ENCODE peak calls at places on chromosomes 1 and 21, in five cellular contexts. T is tibial artery, Y is mucosa of descending colon, F is transverse colon, R is cardiac muscle cell. U is an unnamed sample.

GRCh38 chr1:230972855-230973271 is 5.8 kb downstream of the TTC13 start:
- DNase-seq in T (no peak), R (no peak), F (peak; percentile 31), Y (no peak), U (no peak)

GRCh38 chr1:111227875-111228747 is 598 bp downstream of the CHI3L2 start:
- DNase-seq in F (no peak), R (peak; percentile 94), Y (no peak), T (peak; percentile 66), U (no peak)

GRCh38 chr1:27299385-27300252 is 22.3 kb upstream of the TMEM222 start:
- DNase-seq in Y (peak; percentile 71), T (peak; percentile 65), F (peak; percentile 70), R (peak; percentile 98), U (no peak)

GRCh38 chr1:184407816-184408510 is 21.1 kb downstream of the C1orf21 start:
- DNase-seq in F (no peak), T (no peak), Y (no peak), R (no peak), U (no peak)

GRCh38 chr1:213704941-213705340 is 282.8 kb upstream of the PROX1 start:
- DNase-seq in R (no peak), T (no peak), F (no peak), Y (no peak), U (no peak)

GRCh38 chr1:818611-819291 is 105.0 kb upstream of the SAMD11 start:
- DNase-seq in T (no peak), Y (no peak), R (no peak), F (no peak), U (no peak)

GRCh38 chr1:64967381-64967780 is 1.0 kb upstream of the JAK1 start:
- DNase-seq in T (no peak), R (no peak), Y (no peak), F (peak; percentile 51), U (peak; percentile 39)

GRCh38 chr1:51506537-51506936 is 12.5 kb downstream of the EPS15 start:
- DNase-seq in F (no peak), T (no peak), Y (no peak), R (peak; percentile 97), U (no peak)

GRCh38 chr1:234934611-234935033 is 194.0 kb downstream of the TOMM20 start:
- DNase-seq in T (peak; percentile 41), Y (no peak), R (peak; percentile 62), F (no peak), U (no peak)

GRCh38 chr21:35303085-35303484 is 254.0 kb upstream of the RUNX1 start:
- DNase-seq in R (peak; percentile 87), F (no peak), Y (no peak), T (no peak), U (peak; percentile 46)

GRCh38 chr1:204971700-204972336 is 71.2 kb upstream of the CNTN2 start:
- DNase-seq in T (no peak), F (no peak), R (peak; percentile 75), Y (no peak), U (no peak)

GRCh38 chr1:176391621-176392020 is 71.4 kb upstream of the PAPPA2 start:
- DNase-seq in R (no peak), Y (no peak), T (no peak), F (no peak), U (no peak)

GRCh38 chr1:71944006-71944405 is 338.3 kb downstream of the NEGR1 start:
- DNase-seq in F (no peak), T (no peak), R (no peak), Y (no peak), U (peak; percentile 16)

GRCh38 chr1:56429288-56429687 is 150.1 kb downstream of the PLPP3 start:
- DNase-seq in T (no peak), F (no peak), Y (no peak), R (no peak), U (no peak)

GRCh38 chr1:65209005-65209885 is 61.2 kb downstream of the AK4 start:
- DNase-seq in R (peak; percentile 70), Y (no peak), T (no peak), F (peak; percentile 16), U (peak; percentile 48)

GRCh38 chr21:44464351-44464750 is 9.0 kb downstream of the LRRC3 start:
- DNase-seq in R (no peak), F (no peak), Y (no peak), T (no peak), U (no peak)

GRCh38 chr1:97245682-97246081 is 524.1 kb downstream of the PTBP2 start:
- DNase-seq in T (no peak), F (no peak), Y (no peak), R (peak; percentile 67), U (peak; percentile 36)

GRCh38 chr1:205375816-205376545 is 19.3 kb upstream of the KLHDC8A start:
- DNase-seq in F (peak; percentile 34), T (no peak), R (peak; percentile 63), Y (no peak), U (peak; percentile 44)

GRCh38 chr1:58401991-58402390 is 144.5 kb downstream of the OMA1 start:
- DNase-seq in R (peak; percentile 41), F (no peak), T (no peak), Y (no peak), U (no peak)

GRCh38 chr1:58397187-58397820 is 149.2 kb downstream of the OMA1 start:
- DNase-seq in F (no peak), T (no peak), Y (no peak), R (peak; percentile 29), U (no peak)

GRCh38 chr1:58396150-58396549 is 150.4 kb downstream of the OMA1 start:
- DNase-seq in T (no peak), F (no peak), R (no peak), Y (no peak), U (no peak)

GRCh38 chr1:58399176-58399575 is 147.3 kb downstream of the OMA1 start:
- DNase-seq in Y (no peak), R (no peak), T (no peak), F (no peak), U (no peak)

GRCh38 chr1:58398714-58399113 is 147.8 kb downstream of the OMA1 start:
- DNase-seq in T (no peak), Y (no peak), R (no peak), F (no peak), U (no peak)
- H3K4me1 ChIP-seq in T (no peaks in the 10 kb centered on the region), Y (no peaks in the 10 kb centered on the region), R (no peaks in the 10 kb centered on the region), F (no peaks in the 10 kb centered on the region), U (no peaks in the 10 kb centered on the region)

GRCh38 chr1:20732588-20733360 is at the start of gene SH2D5:
- DNase-seq in F (peak; percentile 79), T (peak; percentile 89), R (peak; percentile 95), Y (no peak), U (peak; percentile 94)

GRCh38 chr1:20730690-20731056 is 1.8 kb downstream of the SH2D5 start:
- DNase-seq in R (no peak), T (no peak), Y (no peak), F (no peak), U (no peak)

GRCh38 chr1:20729990-20730689 is 2.4 kb downstream of the SH2D5 start:
- DNase-seq in T (no peak), R (no peak), Y (no peak), F (peak; percentile 4), U (no peak)

GRCh38 chr1:20732071-20732587 is 374 bp downstream of the SH2D5 start:
- DNase-seq in F (peak; percentile 47), Y (no peak), R (peak; percentile 56), T (no peak), U (peak; percentile 27)

GRCh38 chr1:20731057-20731991 is 1.2 kb downstream of the SH2D5 start:
- DNase-seq in R (no peak), T (no peak), F (no peak), Y (no peak), U (no peak)
- H3K4me1 ChIP-seq in R (no peaks in the 10 kb centered on the region), T (peaks cover 19% of the 10 kb centered on the region), F (peaks cover 24% of the 10 kb centered on the region), Y (peaks cover 23% of the 10 kb centered on the region), U (peaks cover 3% of the 10 kb centered on the region)

GRCh38 chr1:32250893-32251716 is at the start of gene LCK:
- DNase-seq in R (no peak), Y (peak; percentile 85), F (peak; percentile 42), T (no peak), U (no peak)
- H3K4me1 ChIP-seq in R (peaks cover 11% of the 10 kb centered on the region), Y (peaks cover 12% of the 10 kb centered on the region), F (peaks cover 25% of the 10 kb centered on the region), T (peaks cover 10% of the 10 kb centered on the region), U (peaks cover 8% of the 10 kb centered on the region)

GRCh38 chr1:170664283-170664827 is 424 bp downstream of the PRRX1 start:
- DNase-seq in T (peak; percentile 74), Y (no peak), F (peak; percentile 32), R (no peak), U (no peak)
- H3K4me1 ChIP-seq in T (peaks cover 11% of the 10 kb centered on the region), Y (peaks cover 16% of the 10 kb centered on the region), F (peaks cover 51% of the 10 kb centered on the region), R (peaks cover 3% of the 10 kb centered on the region), U (no peaks in the 10 kb centered on the region)

GRCh38 chr1:19427087-19427781 is 58.1 kb downstream of the CAPZB start:
- DNase-seq in F (peak; percentile 52), Y (no peak), R (no peak), T (no peak), U (no peak)

GRCh38 chr1:19424651-19425570 is 60.4 kb downstream of the CAPZB start:
- DNase-seq in F (no peak), Y (no peak), T (no peak), R (no peak), U (peak; percentile 67)

GRCh38 chr1:19429611-19430010 is 55.7 kb downstream of the CAPZB start:
- DNase-seq in Y (no peak), F (no peak), R (peak; percentile 36), T (no peak), U (no peak)

GRCh38 chr1:19425643-19426245 is 59.6 kb downstream of the CAPZB start:
- DNase-seq in T (no peak), R (no peak), F (no peak), Y (peak; percentile 64), U (peak; percentile 88)

DNA sequence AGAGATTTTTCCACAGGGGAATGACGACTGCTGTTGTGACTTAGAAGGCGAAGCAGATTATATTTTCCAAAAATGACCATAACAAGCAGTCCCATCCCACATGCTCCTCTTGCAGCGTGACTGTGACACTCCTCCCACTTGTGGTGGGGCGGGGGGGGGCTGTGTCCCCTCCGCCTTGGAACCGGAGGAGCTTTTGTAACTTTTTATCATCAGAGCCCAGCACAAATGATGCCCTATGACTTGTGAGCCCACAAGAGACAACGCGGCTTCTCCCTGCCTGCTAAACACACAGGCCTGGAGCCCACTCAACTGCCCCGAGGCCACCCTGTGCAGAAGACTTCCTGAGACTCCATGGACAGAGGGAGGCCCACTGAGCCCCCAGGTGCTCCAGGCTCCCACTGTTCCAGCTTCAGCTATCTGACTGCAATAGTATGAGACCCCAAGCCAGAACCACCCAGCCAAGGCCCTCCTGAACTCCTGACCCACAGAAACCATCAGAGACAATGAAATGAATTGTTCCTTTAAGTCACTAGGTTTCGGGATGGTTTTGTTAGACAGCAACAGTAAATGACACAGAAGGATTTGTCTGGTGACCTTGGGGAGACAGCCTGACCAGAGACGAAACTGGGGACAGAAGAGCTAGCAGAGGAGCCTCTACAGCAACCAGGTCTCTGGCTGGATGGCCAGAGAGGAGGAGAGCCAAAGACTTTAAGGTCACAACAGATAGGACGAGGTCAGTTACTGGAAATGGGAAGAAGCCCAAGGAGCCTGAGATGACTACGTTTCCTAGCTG is 58.8 kb downstream of the CAPZB start:
- DNase-seq in T (peak; percentile 89), R (no peak), F (no peak), Y (no peak), U (no peak)
- H3K4me1 ChIP-seq in T (peaks cover 64% of the 10 kb centered on the region), R (no peaks in the 10 kb centered on the region), F (peaks cover 96% of the 10 kb centered on the region), Y (peaks cover 55% of the 10 kb centered on the region), U (peaks cover 14% of the 10 kb centered on the region)

GRCh38 chr1:161117681-161118581 is at the start of the genes NIT1 and PFDN2:
- DNase-seq in F (peak; percentile 91), Y (peak; percentile 93), T (peak; percentile 90), R (peak; percentile 91), U (peak; percentile 85)
- H3K4me1 ChIP-seq in F (peaks cover 60% of the 10 kb centered on the region), Y (peaks cover 35% of the 10 kb centered on the region), T (peaks cover 33% of the 10 kb centered on the region), R (peaks cover 15% of the 10 kb centered on the region), U (peaks cover 4% of the 10 kb centered on the region)

U was measured in small intestine.